ENCODE peak calls at places on chromosomes 4 and X, in ten cellular contexts. B is neural crest cell, I is left lung, N is epithelial cell of esophagus, S is bronchial epithelial cell, F is GM12865, Z is omental fat pad, W is HCT116, H is heart left ventricle, G is colonic mucosa. R is an unnamed sample.

GRCh38 chr4:61211781-61212180 is 11.7 kb downstream of the ADGRL3 start:
- DNase-seq in B (no peak), I (no peak), N (no peak), S (no peak), F (no peak), Z (no peak), W (no peak), H (no peak), G (no peak), R (no peak)

GRCh38 chr4:158624889-158625478 is 46.7 kb downstream of the C4orf46 start:
- DNase-seq in B (peak), I (no peak), N (peak), S (peak), F (peak), Z (no peak), W (peak), H (no peak), G (peak), R (no peak)

GRCh38 chr4:119081943-119082342 is 53.7 kb upstream of the MYOZ2 start:
- DNase-seq in B (no peak), I (no peak), N (no peak), S (no peak), F (no peak), Z (no peak), W (no peak), H (peak), G (no peak), R (no peak)

GRCh38 chr4:53132117-53132889 is 233.6 kb downstream of the SCFD2 start:
- DNase-seq in B (no peak), I (no peak), N (no peak), S (no peak), F (peak), Z (no peak), W (no peak), H (no peak), G (no peak), R (no peak)

GRCh38 chr4:22363071-22363470 is 152.8 kb downstream of the ADGRA3 start:
- DNase-seq in B (no peak), I (no peak), N (peak), S (peak), F (no peak), Z (no peak), W (no peak), H (no peak), G (no peak), R (no peak)

GRCh38 chr4:7434766-7435150 is at the start of gene PSAPL1:
- DNase-seq in B (no peak), I (peak), N (no peak), S (peak), F (no peak), Z (no peak), W (peak), H (peak), G (peak), R (no peak)

GRCh38 chr4:8305851-8306361 is 36.4 kb downstream of the HTRA3 start:
- DNase-seq in B (no peak), I (peak), N (no peak), S (no peak), F (no peak), Z (no peak), W (no peak), H (peak), G (no peak), R (no peak)

GRCh38 chr4:4594531-4594930 is 52.7 kb upstream of the STX18 start:
- DNase-seq in B (no peak), I (no peak), N (no peak), S (no peak), F (no peak), Z (no peak), W (no peak), H (no peak), G (no peak), R (no peak)

GRCh38 chr4:38177792-38178665 is 217.8 kb downstream of the PTTG2 start:
- DNase-seq in B (no peak), I (peak), N (peak), S (no peak), F (peak), Z (peak), W (no peak), H (peak), G (peak), R (no peak)

GRCh38 chr4:178316211-178316610 is 874.0 kb upstream of the AGA start:
- DNase-seq in B (no peak), I (no peak), N (no peak), S (no peak), F (no peak), Z (no peak), W (no peak), H (no peak), G (peak), R (no peak)

GRCh38 chrX:123959281-123960063 is 2.0 kb upstream of the STAG2 start:
- DNase-seq in B (peak), I (peak), N (peak), S (no peak), F (no peak), Z (no peak), W (no peak), H (peak), G (peak), R (no peak)

GRCh38 chr4:180189639-180190038 is 2053.6 kb upstream of the TENM3 start:
- DNase-seq in B (no peak), I (no peak), N (no peak), S (no peak), F (peak), Z (no peak), W (no peak), H (no peak), G (no peak), R (no peak)

GRCh38 chr4:140635606-140636005 is 66.8 kb upstream of the UCP1 start:
- DNase-seq in B (no peak), I (peak), N (peak), S (peak), F (no peak), Z (no peak), W (peak), H (peak), G (peak), R (no peak)

GRCh38 chr4:118703118-118703517 is 17.9 kb downstream of the METTL14 start:
- DNase-seq in B (no peak), I (no peak), N (no peak), S (no peak), F (no peak), Z (no peak), W (no peak), H (no peak), G (no peak), R (no peak)

GRCh38 chrX:26778320-26778888 is 562.4 kb downstream of the MAGEB5 start:
- DNase-seq in B (no peak), I (no peak), N (no peak), S (no peak), F (no peak), Z (no peak), W (peak), H (no peak), G (no peak), R (no peak)

GRCh38 chrX:47619486-47620302 is at the start of gene SYN1:
- DNase-seq in B (peak), I (peak), N (peak), S (peak), F (peak), Z (no peak), W (peak), H (peak), G (peak), R (peak)

GRCh38 chr4:40057540-40058091 is 966 bp downstream of the N4BP2 start:
- DNase-seq in B (peak), I (no peak), N (peak), S (peak), F (peak), Z (peak), W (peak), H (peak), G (peak), R (peak)

GRCh38 chrX:20139966-20140365 is 1.7 kb downstream of the EIF1AX start:
- DNase-seq in B (no peak), I (no peak), N (peak), S (peak), F (no peak), Z (no peak), W (no peak), H (no peak), G (no peak), R (no peak)

GRCh38 chr4:154560824-154561231 is 2.0 kb upstream of the FGB start:
- DNase-seq in B (no peak), I (no peak), N (peak), S (peak), F (no peak), Z (no peak), W (no peak), H (no peak), G (no peak), R (no peak)

GRCh38 chrX:135985123-135985973 is at the start of gene SLC9A6:
- DNase-seq in B (peak), I (peak), N (peak), S (peak), F (peak), Z (no peak), W (no peak), H (peak), G (peak), R (peak)

GRCh38 chrX:114774691-114775090 is 190.8 kb downstream of the HTR2C start:
- DNase-seq in B (no peak), I (no peak), N (peak), S (no peak), F (no peak), Z (no peak), W (no peak), H (no peak), G (no peak), R (no peak)

GRCh38 chr4:140653718-140654515 is 85.2 kb upstream of the UCP1 start:
- DNase-seq in B (no peak), I (no peak), N (no peak), S (no peak), F (no peak), Z (no peak), W (no peak), H (no peak), G (no peak), R (no peak)

GRCh38 chr4:31362756-31363155 is 642.6 kb downstream of the PCDH7 start:
- DNase-seq in B (no peak), I (no peak), N (no peak), S (no peak), F (no peak), Z (no peak), W (no peak), H (no peak), G (no peak), R (no peak)

GRCh38 chr4:165894159-165894558 is 21.1 kb downstream of the TLL1 start:
- DNase-seq in B (no peak), I (no peak), N (no peak), S (no peak), F (no peak), Z (no peak), W (no peak), H (no peak), G (no peak), R (no peak)

GRCh38 chr4:88104902-88105610 is 53.4 kb downstream of the ABCG2 start:
- DNase-seq in B (no peak), I (no peak), N (peak), S (peak), F (no peak), Z (no peak), W (no peak), H (no peak), G (no peak), R (no peak)

GRCh38 chr4:41146196-41146595 is 68.1 kb downstream of the APBB2 start:
- DNase-seq in B (no peak), I (no peak), N (no peak), S (no peak), F (no peak), Z (no peak), W (no peak), H (no peak), G (no peak), R (no peak)

GRCh38 chrX:116462843-116463242 is at the start of gene CT83:
- DNase-seq in B (no peak), I (peak), N (no peak), S (no peak), F (no peak), Z (no peak), W (no peak), H (no peak), G (no peak), R (no peak)

GRCh38 chrX:8364369-8365141 is 100.1 kb upstream of the VCX3B start:
- DNase-seq in B (peak), I (no peak), N (peak), S (peak), F (peak), Z (no peak), W (no peak), H (no peak), G (no peak), R (no peak)

GRCh38 chr4:147734496-147734895 is 2.6 kb downstream of the ARHGAP10 start:
- DNase-seq in B (no peak), I (no peak), N (no peak), S (no peak), F (peak), Z (no peak), W (no peak), H (no peak), G (no peak), R (no peak)

GRCh38 chr4:147731611-147732515 is at the start of gene ARHGAP10:
- DNase-seq in B (peak), I (peak), N (peak), S (peak), F (peak), Z (peak), W (no peak), H (peak), G (peak), R (peak)

GRCh38 chr4:147732516-147733193 is 767 bp downstream of the ARHGAP10 start:
- DNase-seq in B (peak), I (peak), N (peak), S (peak), F (peak), Z (no peak), W (no peak), H (peak), G (peak), R (no peak)

GRCh38 chr4:147735413-147736301 is 3.8 kb downstream of the ARHGAP10 start:
- DNase-seq in B (no peak), I (no peak), N (no peak), S (no peak), F (peak), Z (no peak), W (no peak), H (no peak), G (no peak), R (no peak)

GRCh38 chr4:147733614-147734344 is 1.9 kb downstream of the ARHGAP10 start:
- DNase-seq in B (no peak), I (no peak), N (peak), S (peak), F (peak), Z (no peak), W (no peak), H (peak), G (no peak), R (no peak)
- TF ChIP-seq CTCF in B (no peak), I (no peak), N (no peak), S (no peak), F (no peak), Z (no peak), W (no peak), H (no peak), G (no peak), R (no peak)

DNA sequence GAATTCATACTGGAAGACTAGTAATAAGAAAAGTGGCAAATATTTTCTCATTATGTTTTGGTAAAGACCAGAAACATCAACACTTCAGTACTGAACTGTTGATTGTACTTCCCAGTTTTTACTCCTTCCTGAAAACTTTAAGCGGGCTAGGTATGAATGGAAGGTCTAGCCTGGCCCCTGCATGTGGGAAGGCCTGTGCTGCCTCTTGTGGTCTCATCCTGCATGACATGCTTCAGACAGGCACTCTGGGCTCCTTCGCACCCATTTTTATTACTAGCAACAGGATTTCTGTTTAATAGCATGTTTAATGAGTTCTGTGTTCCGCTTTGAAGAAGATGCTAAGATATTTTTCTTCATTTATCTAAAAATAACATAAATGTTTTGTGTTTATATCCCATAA is 279.1 kb downstream of the ANK2 start:
- DNase-seq in B (no peak), I (no peak), N (peak), S (peak), F (peak), Z (no peak), W (no peak), H (no peak), G (no peak), R (no peak)
- TF ChIP-seq CTCF in B (peak), I (no peak), N (peak), S (peak), F (peak), Z (no peak), W (peak), H (peak), G (no peak), R (peak)

GRCh38 chr4:15961778-15962510 is 1.0 kb downstream of the FGFBP2 start:
- DNase-seq in B (no peak), I (no peak), N (no peak), S (no peak), F (no peak), Z (no peak), W (no peak), H (no peak), G (no peak), R (no peak)

GRCh38 chr4:15965325-15965724 is 2.4 kb upstream of the FGFBP2 start:
- DNase-seq in B (no peak), I (no peak), N (no peak), S (no peak), F (no peak), Z (no peak), W (no peak), H (no peak), G (no peak), R (no peak)

GRCh38 chr4:15964159-15964558 is 1.2 kb upstream of the FGFBP2 start:
- DNase-seq in B (no peak), I (no peak), N (no peak), S (no peak), F (no peak), Z (no peak), W (no peak), H (no peak), G (no peak), R (no peak)

GRCh38 chr4:15963568-15963967 is 593 bp upstream of the FGFBP2 start:
- DNase-seq in B (no peak), I (no peak), N (no peak), S (no peak), F (no peak), Z (no peak), W (no peak), H (no peak), G (no peak), R (no peak)

GRCh38 chr4:15963001-15963451 is at the start of gene FGFBP2:
- DNase-seq in B (peak), I (no peak), N (peak), S (peak), F (peak), Z (no peak), W (peak), H (peak), G (peak), R (peak)
- TF ChIP-seq CTCF in B (peak), I (peak), N (peak), S (peak), F (peak), Z (no peak), W (peak), H (peak), G (peak), R (peak)

GRCh38 chrX:2231570-2232192 is 269.1 kb downstream of the DHRSX start:
- DNase-seq in B (no peak), I (no peak), N (no peak), S (no peak), F (no peak), Z (no peak), W (no peak), H (no peak), G (no peak), R (no peak)
- TF ChIP-seq CTCF in B (no peak), I (no peak), N (no peak), S (no peak), F (no peak), Z (no peak), W (no peak), H (no peak), G (no peak), R (no peak)

DNA sequence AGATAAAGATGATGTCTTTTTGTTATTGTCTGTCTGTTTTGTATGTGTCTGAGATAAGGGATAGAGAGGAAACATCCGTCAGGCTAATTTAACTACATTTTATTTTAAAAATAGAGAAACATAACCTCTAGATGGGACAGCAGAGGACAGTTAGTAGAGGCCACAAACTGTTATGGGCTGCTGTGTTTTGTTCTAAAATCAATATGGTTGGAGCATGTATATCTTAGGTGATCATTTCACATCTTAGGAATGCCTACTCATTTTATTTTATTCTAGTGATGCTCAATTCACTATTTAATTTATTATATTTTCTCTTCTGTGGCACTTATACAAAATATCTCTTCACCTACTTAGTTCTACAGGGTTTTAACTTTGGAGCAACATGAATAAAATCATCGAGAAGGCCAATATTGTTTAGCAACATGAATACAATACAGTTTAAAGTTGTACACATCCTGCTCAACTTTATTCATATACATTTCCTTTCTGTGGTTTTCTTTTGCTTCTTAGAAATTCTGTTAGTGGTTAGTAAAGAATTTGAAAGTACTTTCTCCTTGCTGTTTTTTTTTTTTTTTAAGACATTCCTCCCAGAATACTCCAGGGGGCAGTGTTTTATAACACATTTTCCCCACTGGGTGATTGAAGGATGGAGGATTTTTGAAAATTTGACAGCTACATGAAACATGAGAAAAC is 392.9 kb downstream of the UNC5C start:
- DNase-seq in B (no peak), I (no peak), N (peak), S (peak), F (peak), Z (no peak), W (peak), H (no peak), G (no peak), R (no peak)
- TF ChIP-seq CTCF in B (peak), I (peak), N (peak), S (peak), F (peak), Z (no peak), W (peak), H (peak), G (peak), R (peak)